ENCODE peak calls at places on chromosomes 6 and 20, in nine cellular contexts. B is esophagus muscularis mucosa, R is astrocyte of the spinal cord, K is psoas muscle, P is NB4, H is IMR-90, A is stomach, W is breast epithelium, T is fibroblast of lung. S is an unnamed sample.

GRCh38 chr6:105510746-105511145 is 107.9 kb upstream of the PREP start:
- DNase-seq in B (no peak), R (peak), K (no peak), P (no peak), H (peak), A (no peak), W (no peak), T (peak), S (no peak)

GRCh38 chr20:25021336-25021735 is 28.8 kb upstream of the APMAP start:
- DNase-seq in B (no peak), R (no peak), K (no peak), P (no peak), H (no peak), A (peak), W (peak), T (no peak), S (no peak)

GRCh38 chr6:124961784-124962611 is at the start of gene RNF217:
- DNase-seq in B (no peak), R (peak), K (peak), P (no peak), H (peak), A (peak), W (no peak), T (peak), S (no peak)

GRCh38 chr6:168188310-168188973 is 109.4 kb upstream of the FRMD1 start:
- DNase-seq in B (no peak), R (no peak), K (no peak), P (no peak), H (no peak), A (no peak), W (no peak), T (no peak), S (no peak)

GRCh38 chr6:112044856-112045255 is 9.0 kb upstream of the CCN6 start:
- DNase-seq in B (no peak), R (peak), K (no peak), P (no peak), H (peak), A (no peak), W (no peak), T (peak), S (no peak)

GRCh38 chr6:158708239-158708638 is 58.4 kb downstream of the SYTL3 start:
- DNase-seq in B (no peak), R (peak), K (no peak), P (no peak), H (peak), A (peak), W (no peak), T (peak), S (no peak)

GRCh38 chr6:137870744-137871247 is 3.7 kb downstream of the TNFAIP3 start:
- DNase-seq in B (no peak), R (no peak), K (no peak), P (peak), H (peak), A (no peak), W (no peak), T (no peak), S (no peak)

GRCh38 chr20:36152266-36152665 is 2.3 kb upstream of the EPB41L1 start:
- DNase-seq in B (no peak), R (no peak), K (peak), P (no peak), H (no peak), A (no peak), W (no peak), T (no peak), S (no peak)

GRCh38 chr6:105106260-105106659 is 73.6 kb downstream of the POPDC3 start:
- DNase-seq in B (peak), R (no peak), K (no peak), P (no peak), H (no peak), A (no peak), W (no peak), T (no peak), S (no peak)

GRCh38 chr6:126657556-126658129 is 317.7 kb downstream of the CENPW start:
- DNase-seq in B (no peak), R (peak), K (no peak), P (peak), H (peak), A (no peak), W (no peak), T (peak), S (peak)

GRCh38 chr6:20565291-20565690 is 31.0 kb downstream of the CDKAL1 start:
- DNase-seq in B (no peak), R (no peak), K (no peak), P (no peak), H (peak), A (no peak), W (no peak), T (no peak), S (no peak)

GRCh38 chr6:53493635-53494025 is 51.3 kb downstream of the GCLC start:
- DNase-seq in B (no peak), R (peak), K (no peak), P (no peak), H (peak), A (no peak), W (no peak), T (peak), S (no peak)

GRCh38 chr20:33606114-33606771 is 55.9 kb upstream of the C20orf144 start:
- DNase-seq in B (no peak), R (no peak), K (no peak), P (no peak), H (no peak), A (no peak), W (no peak), T (no peak), S (no peak)

GRCh38 chr6:160790028-160790792 is 88.2 kb downstream of the PLG start:
- DNase-seq in B (peak), R (no peak), K (no peak), P (no peak), H (no peak), A (no peak), W (no peak), T (no peak), S (no peak)

GRCh38 chr6:157323114-157323923 is at the start of gene TMEM242:
- DNase-seq in B (peak), R (peak), K (peak), P (peak), H (peak), A (peak), W (peak), T (peak), S (peak)

GRCh38 chr20:61263084-61263695 is 11.1 kb downstream of the CDH4 start:
- DNase-seq in B (no peak), R (peak), K (no peak), P (peak), H (peak), A (no peak), W (no peak), T (no peak), S (no peak)

GRCh38 chr20:45823949-45824835 is 2.9 kb downstream of the TNNC2 start:
- DNase-seq in B (no peak), R (peak), K (peak), P (peak), H (no peak), A (peak), W (no peak), T (peak), S (no peak)

GRCh38 chr6:124148225-124148624 is 344.6 kb downstream of the NKAIN2 start:
- DNase-seq in B (no peak), R (no peak), K (no peak), P (no peak), H (no peak), A (no peak), W (no peak), T (no peak), S (no peak)

GRCh38 chr20:46152824-46153586 is 34.9 kb downstream of the CD40 start:
- DNase-seq in B (no peak), R (no peak), K (no peak), P (no peak), H (no peak), A (no peak), W (no peak), T (no peak), S (no peak)

GRCh38 chr6:130046711-130047439 is 28.5 kb downstream of the L3MBTL3 start:
- DNase-seq in B (no peak), R (peak), K (no peak), P (no peak), H (peak), A (no peak), W (no peak), T (peak), S (no peak)

GRCh38 chr6:109075934-109076333 is 18.7 kb downstream of the SESN1 start:
- DNase-seq in B (no peak), R (no peak), K (no peak), P (no peak), H (peak), A (no peak), W (no peak), T (peak), S (peak)

GRCh38 chr6:13539572-13539971 is 34.8 kb upstream of the SIRT5 start:
- DNase-seq in B (no peak), R (no peak), K (no peak), P (no peak), H (no peak), A (no peak), W (no peak), T (no peak), S (no peak)
- TF ChIP-seq CTCF in B (no peak), R (no peak), K (no peak), P (no peak), H (peak), A (no peak), W (no peak), T (no peak), S (no peak)

GRCh38 chr6:34057790-34058189 is 88.1 kb downstream of the GRM4 start:
- DNase-seq in B (no peak), R (no peak), K (no peak), P (no peak), H (no peak), A (no peak), W (no peak), T (no peak), S (no peak)

GRCh38 chr6:34055223-34055933 is 90.5 kb downstream of the GRM4 start:
- DNase-seq in B (no peak), R (peak), K (peak), P (peak), H (peak), A (peak), W (no peak), T (peak), S (no peak)

GRCh38 chr6:34057191-34057590 is 88.7 kb downstream of the GRM4 start:
- DNase-seq in B (no peak), R (no peak), K (no peak), P (no peak), H (no peak), A (no peak), W (no peak), T (no peak), S (no peak)

GRCh38 chr6:34053721-34054120 is 92.2 kb downstream of the GRM4 start:
- DNase-seq in B (no peak), R (no peak), K (no peak), P (no peak), H (no peak), A (no peak), W (no peak), T (no peak), S (no peak)

DNA sequence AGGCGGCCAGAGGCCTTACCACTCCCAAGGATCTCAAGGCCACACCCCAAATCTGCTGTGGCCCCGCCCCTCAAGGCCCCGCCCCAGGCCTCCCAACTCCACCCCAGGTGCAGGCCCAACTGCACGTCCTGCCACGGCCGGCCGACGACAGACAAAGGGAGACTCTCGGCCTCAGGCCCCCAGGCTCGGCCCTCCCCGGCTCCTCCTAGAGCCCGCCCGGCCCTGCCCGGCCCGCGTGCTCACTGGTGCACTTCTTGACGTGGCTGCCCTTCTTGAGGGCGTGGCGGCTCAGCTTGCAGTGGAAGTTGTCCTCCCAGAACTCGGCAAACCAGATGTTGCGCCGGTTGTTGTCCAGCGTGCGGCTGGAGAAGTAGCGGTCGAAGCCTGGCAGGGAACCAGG is 89.6 kb downstream of the GRM4 start:
- DNase-seq in B (no peak), R (peak), K (peak), P (no peak), H (peak), A (peak), W (peak), T (peak), S (no peak)
- H3K4me3 ChIP-seq in B (peak), R (no peak), K (peak), P (no peak), H (no peak), A (peak), W (peak), T (no peak), S (no peak)

GRCh38 chr6:50380409-50381105 is 330.8 kb upstream of the DEFB112 start:
- DNase-seq in B (no peak), R (no peak), K (no peak), P (no peak), H (no peak), A (no peak), W (no peak), T (no peak), S (no peak)

GRCh38 chr6:50381106-50381415 is 331.3 kb upstream of the DEFB112 start:
- DNase-seq in B (no peak), R (no peak), K (no peak), P (no peak), H (no peak), A (no peak), W (no peak), T (no peak), S (no peak)
- TF ChIP-seq CTCF in B (no peak), R (no peak), K (no peak), P (peak), H (no peak), A (no peak), W (no peak), T (peak), S (no peak)

GRCh38 chr6:44245391-44245911 is 1.4 kb upstream of the HSP90AB1 start:
- DNase-seq in B (no peak), R (no peak), K (no peak), P (no peak), H (no peak), A (no peak), W (no peak), T (no peak), S (no peak)
- H3K4me3 ChIP-seq in B (peak), R (peak), K (peak), P (no peak), H (peak), A (peak), W (peak), T (peak), S (peak)